ENCODE peak calls at places on chromosomes 2 and 18, in seven cellular contexts. S, C, O, V, N, T and A are unnamed samples.

GRCh38 chr2:165681841-165682240 is 112.2 kb downstream of the GALNT3 start:
- DNase-seq in O (no peak), N (no peak), T (no peak), V (no peak), S (peak; percentile 77), C (no peak), A (no peak)

GRCh38 chr2:21362101-21362500 is 238.3 kb downstream of the TDRD15 start:
- DNase-seq in S (no peak), T (no peak), C (no peak), N (no peak), V (no peak), O (no peak), A (no peak)

GRCh38 chr2:20623741-20624155 is 27.1 kb downstream of the HS1BP3 start:
- DNase-seq in T (no peak), S (no peak), O (no peak), V (peak; percentile 19), N (no peak), C (no peak), A (no peak)

GRCh38 chr2:149093579-149093978 is 55.1 kb downstream of the LYPD6B start:
- DNase-seq in T (no peak), C (no peak), N (no peak), S (no peak), V (no peak), O (no peak), A (no peak)

GRCh38 chr2:10771786-10772185 is 40.8 kb downstream of the PDIA6 start:
- DNase-seq in O (no peak), S (no peak), T (no peak), V (no peak), N (no peak), C (no peak), A (no peak)

GRCh38 chr2:39492095-39492590 is 55.1 kb upstream of the MAP4K3 start:
- DNase-seq in O (no peak), V (no peak), C (peak; percentile 26), S (no peak), T (no peak), N (no peak), A (no peak)

GRCh38 chr2:43484323-43484930 is 111.4 kb downstream of the THADA start:
- DNase-seq in V (no peak), S (peak; percentile 58), O (peak; percentile 21), N (no peak), C (no peak), T (no peak), A (no peak)

GRCh38 chr2:28348149-28348567 is 44.5 kb upstream of the FOSL2 start:
- DNase-seq in C (peak; percentile 78), N (peak; percentile 43), O (no peak), S (no peak), V (no peak), T (peak; percentile 17), A (no peak)

GRCh38 chr2:102321954-102322719 is 10.8 kb downstream of the IL1RL1 start:
- DNase-seq in V (no peak), N (no peak), T (no peak), O (no peak), C (no peak), S (no peak), A (no peak)

GRCh38 chr2:88831792-88832248 is 140.3 kb downstream of the RPIA start:
- DNase-seq in C (peak; percentile 70), N (no peak), S (no peak), T (no peak), O (peak; percentile 72), V (peak; percentile 47), A (no peak)

GRCh38 chr18:28050561-28050960 is 126.4 kb downstream of the CDH2 start:
- DNase-seq in T (no peak), C (no peak), S (no peak), O (no peak), N (no peak), V (no peak), A (no peak)

GRCh38 chr2:24315669-24316068 is 44.7 kb downstream of the ITSN2 start:
- DNase-seq in T (no peak), O (no peak), C (no peak), S (no peak), N (no peak), V (no peak), A (no peak)